ENCODE peak calls at places on chromosome X, in four cellular contexts. Q is hepatocyte, B is OCI-LY7, V is mesenchymal stem cell. G is an unnamed sample.

GRCh38 chrX:77446029-77446585 is 1.1 kb upstream of the FGF16 start:
- DNase-seq in V (no peak), B (no peak), Q (peak; percentile 13), G (peak; percentile 61)

GRCh38 chrX:46994096-46994495 is 81.9 kb downstream of the JADE3 start:
- DNase-seq in V (no peak), B (no peak), Q (no peak), G (no peak)

GRCh38 chrX:48472851-48473717 is 2.9 kb upstream of the FTSJ1 start:
- DNase-seq in V (no peak), Q (no peak), B (no peak), G (peak; percentile 54)

GRCh38 chrX:10108288-10108687 is 48.5 kb upstream of the CLCN4 start:
- DNase-seq in B (no peak), V (no peak), Q (no peak), G (no peak)

GRCh38 chrX:116379854-116380253 is 56.6 kb upstream of the SLC6A14 start:
- DNase-seq in B (no peak), Q (no peak), V (no peak), G (no peak)

GRCh38 chrX:31547416-31547815 is 475.6 kb upstream of the FTHL17 start:
- DNase-seq in V (no peak), B (no peak), Q (no peak), G (no peak)

GRCh38 chrX:19885732-19886131 is 1.7 kb downstream of the SH3KBP1 start:
- DNase-seq in Q (no peak), V (no peak), B (no peak), G (no peak)

GRCh38 chrX:154542723-154543424 is 3.8 kb downstream of the G6PD start:
- DNase-seq in Q (no peak), B (no peak), V (no peak), G (peak; percentile 82)

GRCh38 chrX:31331928-31332327 is 260.1 kb upstream of the FTHL17 start:
- DNase-seq in B (no peak), V (no peak), Q (peak; percentile 26), G (no peak)

GRCh38 chrX:22126311-22126710 is 94.2 kb downstream of the PHEX start:
- DNase-seq in V (no peak), Q (no peak), B (no peak), G (no peak)

GRCh38 chrX:129577473-129577872 is 37.4 kb downstream of the OCRL start:
- DNase-seq in V (peak; percentile 90), Q (peak; percentile 29), B (no peak), G (peak; percentile 76)

GRCh38 chrX:129540068-129540653 is at the start of gene OCRL:
- DNase-seq in V (peak; percentile 70), Q (peak; percentile 82), B (peak; percentile 74), G (peak; percentile 92)

GRCh38 chrX:152640039-152640818 is 2.5 kb downstream of the GABRQ start:
- DNase-seq in B (no peak), Q (peak; percentile 31), V (no peak), G (no peak)

GRCh38 chrX:10254746-10255145 is 98.0 kb downstream of the CLCN4 start:
- DNase-seq in V (peak; percentile 6), B (no peak), Q (no peak), G (no peak)

GRCh38 chrX:50889582-50889981 is 21.0 kb upstream of the BMP15 start:
- DNase-seq in Q (no peak), V (no peak), B (no peak), G (no peak)

GRCh38 chrX:154419688-154420401 is 8.5 kb downstream of the TAFAZZIN start:
- DNase-seq in Q (no peak), V (no peak), B (no peak), G (no peak)

GRCh38 chrX:79325263-79325958 is 41.7 kb downstream of the ITM2A start:
- DNase-seq in B (no peak), Q (no peak), V (no peak), G (no peak)

GRCh38 chrX:69121321-69122000 is 43.8 kb downstream of the PJA1 start:
- DNase-seq in Q (no peak), V (no peak), B (no peak), G (peak; percentile 42)

GRCh38 chrX:108312938-108313337 is 125.3 kb downstream of the COL4A6 start:
- DNase-seq in V (peak; percentile 56), B (no peak), Q (no peak), G (no peak)

GRCh38 chrX:34653811-34654210 is 3.3 kb downstream of the TMEM47 start:
- DNase-seq in B (no peak), V (peak; percentile 34), Q (no peak), G (no peak)

GRCh38 chrX:66676413-66676812 is 37.5 kb upstream of the EDA2R start:
- DNase-seq in V (no peak), Q (no peak), B (no peak), G (no peak)

GRCh38 chrX:109281478-109282275 is 200.2 kb downstream of the GUCY2F start:
- DNase-seq in B (no peak), Q (peak; percentile 58), V (no peak), G (no peak)

GRCh38 chrX:107700802-107701201 is 72.5 kb downstream of the PRPS1 start:
- DNase-seq in Q (no peak), B (no peak), V (no peak), G (no peak)

GRCh38 chrX:139639253-139639652 is 68.7 kb downstream of the MCF2 start:
- DNase-seq in Q (no peak), V (no peak), B (no peak), G (no peak)

GRCh38 chrX:130915302-130915701 is 12.3 kb upstream of the ENOX2 start:
- DNase-seq in B (no peak), V (peak; percentile 28), Q (no peak), G (no peak)

GRCh38 chrX:48939417-48940228 is 17.8 kb downstream of the OTUD5 start:
- DNase-seq in V (no peak), Q (no peak), B (peak; percentile 74), G (no peak)

GRCh38 chrX:106698693-106699092 is 27.8 kb upstream of the RNF128 start:
- DNase-seq in V (peak; percentile 13), B (no peak), Q (no peak), G (peak; percentile 66)

GRCh38 chrX:54921427-54922021 is 900 bp downstream of the TRO start:
- DNase-seq in V (peak; percentile 74), Q (peak; percentile 86), B (no peak), G (peak; percentile 79)

GRCh38 chrX:153645921-153646481 is 1.0 kb upstream of the DUSP9 start:
- DNase-seq in V (no peak), B (no peak), Q (no peak), G (peak; percentile 57)

GRCh38 chrX:57902633-57903032 is 7.6 kb downstream of the ZXDA start:
- DNase-seq in B (no peak), Q (no peak), V (no peak), G (no peak)

GRCh38 chrX:44062842-44063241 is 89.7 kb upstream of the NDP start:
- DNase-seq in Q (no peak), B (no peak), V (no peak), G (no peak)

DNA sequence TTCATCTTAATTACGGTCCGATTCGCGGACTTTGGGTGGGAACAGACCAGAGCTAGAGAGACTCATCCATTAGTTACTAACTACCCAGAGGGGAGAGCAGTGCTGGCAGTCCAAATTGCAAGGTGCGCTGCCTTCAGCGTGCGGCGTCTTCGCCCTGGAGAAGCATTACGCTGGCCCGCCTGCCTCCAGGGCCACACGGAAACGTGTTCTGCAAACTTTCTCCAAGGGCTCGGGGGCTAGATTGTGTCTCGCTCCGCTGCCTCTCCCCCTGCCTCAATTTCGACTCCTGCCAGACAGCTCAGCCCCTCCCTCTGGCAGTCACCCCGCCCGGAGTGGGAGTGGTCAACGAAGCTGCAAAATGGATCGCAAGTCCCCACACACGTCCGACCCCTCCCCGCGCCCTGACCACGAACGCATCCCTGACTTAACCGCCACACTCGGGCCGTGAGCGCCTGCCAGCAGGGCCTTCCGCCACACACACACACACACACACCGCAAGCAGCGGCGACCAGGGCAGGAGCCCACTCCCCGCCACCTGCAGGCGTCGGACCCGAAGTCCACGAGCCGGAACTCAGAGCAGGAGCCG is 47.0 kb upstream of the NKAP start:
- DNase-seq in Q (no peak), B (no peak), V (no peak), G (no peak)
- H3K4me3 ChIP-seq in Q (no peak overlapping the region), B (no peak overlapping the region), V (peak overlapping the region; percentile 18), G (no peak overlapping the region)

DNA sequence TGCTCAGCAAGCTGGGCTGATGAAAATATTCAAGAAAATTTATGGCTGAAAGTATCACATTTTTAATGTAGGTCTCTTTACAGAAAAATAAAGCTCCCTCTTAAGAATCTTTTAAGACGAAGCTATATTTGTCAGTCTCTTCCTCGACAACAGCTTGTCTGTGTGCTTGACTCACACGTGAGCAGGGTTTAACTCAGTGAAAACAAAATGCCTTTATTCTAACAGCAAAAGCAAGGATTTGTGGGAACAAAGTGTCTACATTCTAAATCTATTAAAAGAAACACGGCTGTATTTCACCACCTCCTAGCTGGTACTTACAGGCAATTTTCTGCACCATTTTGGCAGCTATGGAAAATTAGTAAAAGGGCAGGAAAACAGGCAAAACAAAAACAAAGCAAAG is 75.5 kb downstream of the NYX start:
- DNase-seq in V (no peak), Q (no peak), B (no peak), G (no peak)
- H3K4me1 ChIP-seq in V (peaks cover 12% of the 10 kb centered on the region), Q (no peaks in the 10 kb centered on the region), B (no peaks in the 10 kb centered on the region), G (peaks cover 18% of the 10 kb centered on the region)

DNA sequence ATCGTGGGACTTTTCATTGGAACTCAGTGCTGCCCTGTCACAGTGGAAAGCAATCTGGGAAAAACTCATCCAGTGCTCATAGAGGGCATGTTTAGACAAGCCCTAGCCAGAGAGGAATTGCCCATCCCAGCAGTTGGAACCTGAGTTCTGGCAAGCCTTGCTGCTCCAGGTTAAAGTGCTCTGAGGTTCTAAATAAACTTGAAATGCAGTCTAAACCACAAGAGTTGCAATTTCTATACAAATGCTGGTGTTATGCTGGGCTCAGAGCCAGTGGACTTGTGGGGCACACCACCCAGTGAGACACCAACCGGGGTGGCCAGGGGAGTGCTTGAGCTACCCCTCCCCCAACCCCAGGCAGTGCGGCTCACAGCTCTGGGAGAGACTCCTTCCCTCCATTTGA is 142.8 kb upstream of the PPP1R2C start:
- DNase-seq in V (no peak), B (no peak), Q (no peak), G (no peak)
- H2AFZ ChIP-seq in V (no peak overlapping the region), B (no peak overlapping the region), Q (no peak overlapping the region), G (no peak overlapping the region)

GRCh38 chrX:1533083-1533482 is 3.9 kb downstream of the P2RY8 start:
- DNase-seq in B (no peak), Q (no peak), V (no peak), G (no peak)

GRCh38 chrX:1535241-1536041 is 1.5 kb downstream of the P2RY8 start:
- DNase-seq in V (no peak), B (peak; percentile 80), Q (no peak), G (no peak)

GRCh38 chrX:1536712-1537030 is 314 bp downstream of the P2RY8 start:
- DNase-seq in B (no peak), Q (no peak), V (no peak), G (no peak)

GRCh38 chrX:1534321-1535168 is 2.4 kb downstream of the P2RY8 start:
- DNase-seq in V (no peak), Q (no peak), B (peak; percentile 69), G (no peak)

DNA sequence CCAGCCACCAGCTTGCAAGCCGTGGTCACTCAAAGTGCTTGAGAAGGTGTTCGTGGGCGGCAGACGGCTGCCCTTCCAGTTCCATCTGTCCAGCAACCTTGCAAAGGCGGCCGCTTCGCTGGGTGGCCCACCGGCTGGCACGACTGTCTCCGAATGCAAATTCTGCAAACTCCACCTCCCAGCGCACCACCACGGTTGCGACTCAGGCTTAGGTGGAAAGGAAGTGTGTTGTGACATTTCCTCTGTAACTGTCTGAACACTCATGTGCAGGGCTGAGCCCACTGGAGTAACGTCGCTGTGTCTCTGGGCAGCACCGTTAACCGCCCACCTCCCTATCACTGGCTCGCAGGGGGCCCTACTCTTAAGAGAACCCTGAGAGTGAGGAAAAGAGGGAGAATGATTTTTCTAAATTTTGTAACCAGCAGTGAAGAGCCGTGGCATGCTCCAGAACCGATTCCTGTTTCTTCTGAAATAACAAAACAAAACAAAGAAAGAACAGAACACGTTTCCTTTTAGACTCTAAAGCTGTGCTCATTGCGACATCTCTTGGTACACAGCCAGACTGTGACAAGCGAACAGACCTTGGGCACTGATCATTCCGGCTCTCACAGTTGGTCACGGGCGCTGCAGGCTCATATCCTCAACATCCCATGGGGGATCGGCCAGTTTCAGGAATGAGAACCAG is at the start of gene P2RY8:
- DNase-seq in V (no peak), Q (peak; percentile 43), B (peak; percentile 91), G (no peak)
- H3K4me3 ChIP-seq in V (peak within 1 kb of the TSS; percentile 37), Q (no peak within 1 kb of the TSS), B (peak within 1 kb of the TSS; percentile 87), G (no peak within 1 kb of the TSS)